ENCODE peak calls at places on chromosomes 11 and 22, in six cellular contexts. N, R, G, U, Z and M are unnamed samples.

GRCh38 chr11:128453444-128454336 is 133.7 kb downstream of the ETS1 start:
- DNase-seq in N (no peak), R (no peak), G (no peak), U (no peak), Z (no peak), M (no peak)

GRCh38 chr11:10544491-10545470 is 3.8 kb upstream of the RNF141 start:
- DNase-seq in N (no peak), R (no peak), G (no peak), U (peak; percentile 30), Z (no peak), M (no peak)

GRCh38 chr11:43687120-43687791 is 6.7 kb downstream of the HSD17B12 start:
- DNase-seq in N (no peak), R (no peak), G (peak; percentile 87), U (no peak), Z (no peak), M (no peak)

GRCh38 chr11:75523189-75523588 is 2.6 kb downstream of the GDPD5 start:
- DNase-seq in N (no peak), R (no peak), G (no peak), U (no peak), Z (no peak), M (no peak)

GRCh38 chr11:90747057-90747456 is 524.2 kb upstream of the CHORDC1 start:
- DNase-seq in N (no peak), R (no peak), G (no peak), U (no peak), Z (no peak), M (no peak)

GRCh38 chr11:46356911-46357482 is 9.7 kb downstream of the DGKZ start:
- DNase-seq in N (no peak), R (no peak), G (no peak), U (peak; percentile 95), Z (no peak), M (no peak)

GRCh38 chr11:13315517-13316432 is 38.2 kb downstream of the BMAL1 start:
- DNase-seq in N (no peak), R (no peak), G (no peak), U (no peak), Z (peak; percentile 16), M (no peak)

GRCh38 chr11:45238724-45239123 is 47.4 kb downstream of the SYT13 start:
- DNase-seq in N (no peak), R (peak; percentile 33), G (no peak), U (no peak), Z (no peak), M (no peak)

GRCh38 chr11:116702772-116703360 is 69.9 kb downstream of the BUD13 start:
- DNase-seq in N (no peak), R (no peak), G (no peak), U (no peak), Z (no peak), M (no peak)

GRCh38 chr11:16632295-16633200 is 105.9 kb upstream of the C11orf58 start:
- DNase-seq in N (no peak), R (no peak), G (peak; percentile 8), U (peak; percentile 38), Z (peak; percentile 50), M (no peak)

GRCh38 chr11:27807594-27807993 is 107.3 kb upstream of the BDNF start:
- DNase-seq in N (no peak), R (no peak), G (no peak), U (no peak), Z (no peak), M (no peak)

GRCh38 chr11:118343248-118343647 is 743 bp upstream of the CD3D start:
- DNase-seq in N (no peak), R (no peak), G (no peak), U (no peak), Z (no peak), M (no peak)
- TF ChIP-seq MYC in N (no peak), R (no peak), G (no peak), U (no peak), Z (no peak), M (no peak)

GRCh38 chr11:112310867-112311266 is 50.2 kb upstream of the PLET1 start:
- DNase-seq in N (no peak), R (no peak), G (no peak), U (no peak), Z (no peak), M (no peak)

GRCh38 chr11:112307617-112308016 is 47.0 kb upstream of the PLET1 start:
- DNase-seq in N (no peak), R (no peak), G (no peak), U (no peak), Z (no peak), M (no peak)

GRCh38 chr11:112308651-112309050 is 48.0 kb upstream of the PLET1 start:
- DNase-seq in N (no peak), R (no peak), G (no peak), U (no peak), Z (no peak), M (no peak)

GRCh38 chr11:112315057-112315720 is 54.5 kb upstream of the PLET1 start:
- DNase-seq in N (no peak), R (no peak), G (no peak), U (no peak), Z (no peak), M (no peak)

DNA sequence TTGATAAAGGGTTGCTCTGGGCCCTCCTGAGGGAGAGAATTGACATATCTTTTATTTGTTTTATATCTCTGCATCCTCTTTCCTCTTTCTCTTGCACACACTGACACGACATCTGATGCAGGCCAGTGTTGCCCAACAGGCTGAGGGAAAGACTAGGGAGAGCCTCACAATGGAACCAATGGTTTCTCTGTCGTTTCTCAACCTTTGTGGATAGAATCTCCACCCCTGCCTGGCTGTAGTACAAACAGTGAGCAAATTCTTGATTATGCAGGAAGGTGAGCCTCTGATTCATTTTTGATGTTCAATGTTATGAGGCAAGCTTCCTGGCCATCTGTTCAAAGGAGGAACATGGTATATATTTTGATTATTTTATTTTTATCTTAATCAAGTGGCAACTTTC is 49.8 kb upstream of the PLET1 start:
- DNase-seq in N (no peak), R (no peak), G (no peak), U (peak; percentile 23), Z (no peak), M (no peak)
- TF ChIP-seq MYC in N (no peak), R (no peak), G (no peak), U (no peak), Z (no peak), M (no peak)

DNA sequence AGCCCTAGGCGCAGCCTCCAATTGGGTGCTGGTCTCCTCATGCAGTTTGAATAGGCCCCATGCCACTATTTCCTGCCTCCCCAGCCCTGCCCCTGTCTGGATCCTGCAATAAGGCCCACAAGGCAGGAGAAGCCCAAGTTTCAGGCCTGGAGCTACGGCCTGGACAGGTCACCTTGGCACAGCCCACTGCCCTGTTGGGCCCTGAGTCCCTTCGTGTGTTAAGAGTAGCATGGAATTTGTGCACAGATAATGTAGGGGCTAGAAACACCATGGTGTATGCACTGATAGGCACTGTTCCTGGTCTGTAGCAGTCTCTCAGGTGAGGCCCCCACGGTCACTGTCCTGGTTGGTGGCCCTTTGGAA is 20.1 kb downstream of the CDC45 start:
- DNase-seq in N (no peak), R (no peak), G (no peak), U (no peak), Z (no peak), M (no peak)
- TF ChIP-seq MYC in N (no peak), R (no peak), G (no peak), U (no peak), Z (no peak), M (no peak)

DNA sequence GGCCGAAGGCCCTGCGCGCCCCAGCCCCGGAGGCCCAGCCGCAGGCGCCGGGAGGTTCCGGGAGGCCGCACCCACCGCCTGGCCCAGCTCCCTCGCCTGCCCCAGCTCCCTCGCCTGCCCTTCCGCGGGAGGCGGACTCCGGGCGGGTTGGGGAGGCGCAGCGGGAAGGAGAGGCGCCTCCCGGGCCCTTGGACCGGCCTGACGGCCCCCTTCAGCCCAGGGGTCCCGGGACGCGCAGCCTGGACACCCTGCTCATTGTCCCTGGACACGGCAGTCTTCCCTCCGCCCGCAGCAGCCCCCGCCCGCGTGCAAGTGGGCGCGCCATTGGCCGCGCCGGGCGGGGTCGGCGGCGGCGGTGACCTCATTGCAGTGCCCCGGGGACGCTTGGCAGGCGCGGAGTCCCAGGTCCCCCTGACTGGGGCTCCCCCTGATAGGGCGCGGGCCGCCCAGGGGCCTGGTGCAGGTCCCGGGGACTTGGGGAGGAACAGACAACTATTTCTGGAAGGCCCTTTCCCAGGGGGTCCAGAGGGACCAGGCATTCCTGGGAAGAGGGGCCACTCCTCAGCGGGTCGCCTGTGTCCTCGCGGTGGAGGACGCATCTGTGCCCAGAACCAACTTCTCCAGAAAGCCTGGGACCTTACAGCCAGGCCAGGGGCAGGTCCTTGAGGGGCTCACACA is 501 bp downstream of the CD151 start:
- DNase-seq in N (no peak), R (no peak), G (peak; percentile 63), U (peak; percentile 72), Z (no peak), M (peak; percentile 64)
- TF ChIP-seq MYC in N (no peak), R (peak; percentile 39), G (no peak), U (peak; percentile 26), Z (peak; percentile 49), M (no peak)

DNA sequence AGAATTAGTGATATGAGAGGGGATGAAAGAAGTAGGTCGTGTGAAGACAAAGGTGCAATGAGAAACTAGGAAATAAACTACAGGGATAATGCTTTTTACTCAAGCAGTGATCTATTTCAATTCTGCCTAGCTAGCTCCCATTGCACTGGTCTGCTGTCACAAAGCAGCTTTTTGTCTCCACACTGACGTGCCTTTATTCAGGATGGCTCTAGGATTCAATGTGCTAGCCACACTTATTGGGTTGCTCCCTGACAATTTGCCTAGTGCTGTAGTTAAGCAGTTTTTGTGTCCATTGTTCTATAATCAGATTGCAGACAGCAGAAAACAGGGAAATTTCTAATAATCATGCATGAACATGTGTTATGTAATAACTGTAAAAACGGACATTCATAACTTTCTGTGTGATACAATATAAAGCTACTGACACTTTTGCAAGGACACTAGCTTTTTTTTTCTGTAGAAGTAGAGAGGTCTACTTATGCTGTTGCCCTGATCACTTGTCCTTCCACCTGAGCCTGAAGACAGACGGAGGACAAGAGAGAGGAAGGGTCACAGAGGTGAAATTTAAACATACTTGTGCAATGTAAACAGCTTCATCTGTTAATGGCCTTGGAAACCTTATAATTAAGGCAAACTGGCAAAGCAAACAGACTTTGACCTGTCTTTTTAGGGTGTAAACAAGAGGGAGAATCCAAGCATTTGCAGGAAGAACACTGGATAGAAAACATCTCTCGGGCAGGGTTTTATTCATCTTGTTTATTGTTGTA is 269.6 kb downstream of the LRRC4C start:
- DNase-seq in N (no peak), R (no peak), G (no peak), U (no peak), Z (peak; percentile 44), M (no peak)
- TF ChIP-seq MYC in N (no peak), R (no peak), G (no peak), U (no peak), Z (no peak), M (no peak)

GRCh38 chr11:32892355-32893090 is at the start of gene QSER1:
- DNase-seq in N (no peak), R (peak; percentile 67), G (peak; percentile 52), U (peak; percentile 88), Z (peak; percentile 35), M (peak; percentile 90)
- TF ChIP-seq MYC in N (peak; percentile 80), R (peak; percentile 40), G (peak; percentile 32), U (peak; percentile 80), Z (peak; percentile 66), M (peak; percentile 88)

DNA sequence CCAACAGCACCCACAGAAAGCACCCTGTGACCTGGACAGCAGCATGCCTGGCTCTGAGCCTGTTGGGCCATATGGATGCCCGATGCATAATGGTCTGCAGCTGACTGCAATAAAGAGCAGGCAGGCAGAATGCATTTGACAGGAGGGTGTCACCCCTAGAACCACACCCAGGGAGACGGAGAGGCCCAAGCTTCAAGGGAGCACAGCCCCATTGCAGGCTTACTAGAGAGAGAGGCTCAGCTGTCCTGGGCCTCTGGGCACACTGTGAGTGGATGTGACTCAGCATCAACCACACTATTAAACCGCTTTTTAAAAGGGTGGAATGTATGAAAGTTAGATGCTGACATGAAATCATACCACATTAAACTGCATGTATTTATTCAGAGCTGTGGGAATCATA is 365.3 kb downstream of the CTTN start:
- DNase-seq in N (no peak), R (no peak), G (no peak), U (no peak), Z (no peak), M (no peak)
- TF ChIP-seq MYC in N (no peak), R (no peak), G (no peak), U (no peak), Z (no peak), M (no peak)